ENCODE peak calls at places on chromosomes 1 and 21, in four cellular contexts. Y is SJSA1; I is CD4-positive, CD25-positive, alpha-beta regulatory T cell; C is small intestine. K is an unnamed sample. For H3K4me1, the result is how much of the 10 kb centered on the place peaks cover.

GRCh38 chr1:93061895-93062792 is 16.9 kb upstream of the MTF2 start:
- DNase-seq in Y (no peak), I (peak), C (peak), K (no peak)

GRCh38 chr1:63068626-63069025 is 253.7 kb upstream of the FOXD3 start:
- DNase-seq in Y (no peak), I (no peak), C (no peak), K (no peak)

GRCh38 chr1:185785586-185785985 is 51.4 kb downstream of the HMCN1 start:
- DNase-seq in Y (no peak), I (no peak), C (no peak), K (no peak)

GRCh38 chr1:15848143-15848928 is 829 bp downstream of the SPEN start:
- DNase-seq in Y (no peak), I (peak), C (peak), K (no peak)

GRCh38 chr1:115717541-115717940 is 51.0 kb downstream of the CASQ2 start:
- DNase-seq in Y (no peak), I (no peak), C (peak), K (no peak)

GRCh38 chr1:1833456-1833855 is 55.2 kb upstream of the NADK start:
- DNase-seq in Y (no peak), I (no peak), C (no peak), K (peak)

GRCh38 chr1:179968284-179968993 is 13.8 kb downstream of the CEP350 start:
- DNase-seq in Y (no peak), I (no peak), C (no peak), K (no peak)

GRCh38 chr1:227951624-227952373 is 4.1 kb upstream of the WNT9A start:
- DNase-seq in Y (peak), I (no peak), C (no peak), K (no peak)

DNA sequence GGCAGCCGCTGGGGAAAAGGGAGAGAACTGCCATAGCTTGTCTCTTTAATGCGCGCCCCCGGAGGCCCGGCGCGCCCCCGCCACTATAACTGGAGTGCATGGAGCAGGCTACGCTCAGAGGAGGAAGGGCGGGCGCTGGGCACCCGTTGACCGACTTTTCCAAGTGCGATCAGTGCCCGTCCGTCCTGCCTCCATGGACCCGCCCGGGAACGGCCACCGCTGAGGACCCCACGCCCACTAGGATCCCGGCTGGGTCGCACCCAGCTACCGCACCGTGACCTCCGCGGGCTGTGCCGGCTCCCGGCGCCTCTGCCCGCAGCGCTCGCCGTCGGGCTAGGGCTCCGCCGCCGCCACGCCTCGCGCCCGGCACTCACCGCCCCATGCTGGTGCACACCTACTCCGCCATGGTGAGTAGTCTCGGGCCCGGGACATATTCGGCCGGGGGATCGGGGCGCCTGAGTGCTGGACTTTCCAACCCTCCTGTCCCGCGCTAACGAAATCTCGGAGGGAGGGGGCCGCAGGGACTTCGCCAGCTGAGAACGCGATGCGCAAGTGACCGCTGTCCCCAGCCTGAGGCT is at the start of gene TFAP2E:
- DNase-seq in Y (no peak), I (no peak), C (peak), K (no peak)
- H3K27ac ChIP-seq in Y (no peak), I (no peak), C (no peak), K (no peak)

DNA sequence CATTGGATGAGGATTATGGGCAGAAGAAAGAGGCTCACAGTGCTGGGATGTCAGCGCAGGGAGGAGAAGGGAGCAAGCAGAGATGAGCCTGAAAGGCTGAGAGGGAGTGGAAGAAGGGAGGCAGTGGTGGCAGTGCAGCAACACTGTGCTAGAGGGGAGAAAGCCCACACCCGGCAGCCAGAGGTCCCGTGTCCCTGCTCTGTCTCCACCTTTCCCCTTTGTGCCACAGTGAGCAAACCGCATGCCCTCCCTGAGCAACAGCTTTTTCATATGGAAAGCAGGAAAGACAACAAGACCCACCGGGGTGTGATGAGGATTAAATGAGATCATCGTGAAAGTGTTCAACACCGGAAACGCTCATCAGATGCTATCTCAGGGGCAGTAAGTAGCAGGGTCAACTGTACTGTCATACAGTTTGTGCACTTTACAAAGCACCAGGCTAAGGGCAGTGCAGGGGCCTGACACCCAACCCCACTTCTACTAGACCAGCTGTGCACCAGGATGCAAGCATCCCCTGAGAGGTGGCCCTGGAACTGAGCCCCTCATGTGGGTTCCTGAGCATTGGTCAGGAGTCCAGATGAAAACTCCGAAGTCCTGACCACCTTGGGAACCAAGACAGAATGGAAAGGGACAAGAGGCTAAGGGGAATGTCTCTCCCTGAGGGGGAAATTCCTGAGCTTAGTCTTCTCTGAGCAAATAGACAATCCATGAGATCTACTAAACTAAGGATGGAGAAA is 9.1 kb downstream of the NHLH1 start:
- DNase-seq in Y (peak), I (no peak), C (no peak), K (no peak)
- H3K4me3 ChIP-seq in Y (no peak), I (peak), C (no peak), K (peak)

DNA sequence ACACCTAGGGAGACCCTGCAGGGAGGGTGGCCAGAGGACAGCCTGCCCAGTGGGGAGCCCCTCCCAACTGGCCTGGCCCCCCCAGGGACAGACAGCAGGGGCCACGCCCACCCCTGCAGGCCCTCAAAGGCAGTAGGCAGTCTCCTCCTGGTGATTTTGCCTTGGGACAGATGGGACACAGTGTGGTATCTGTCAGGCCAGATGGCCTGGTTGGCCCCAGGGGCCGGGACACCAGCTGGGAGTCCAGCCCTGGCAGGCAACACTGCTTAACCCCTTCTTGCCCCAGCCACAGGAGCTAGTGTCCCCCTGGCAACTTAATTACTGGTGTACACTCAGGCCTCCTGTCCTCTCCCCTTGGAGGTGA is 17.8 kb downstream of the IFFO2 start:
- DNase-seq in Y (no peak), I (no peak), C (no peak), K (no peak)
- H3K4me1 ChIP-seq in Y (under half), I (half or more), C (under half), K (under half)

DNA sequence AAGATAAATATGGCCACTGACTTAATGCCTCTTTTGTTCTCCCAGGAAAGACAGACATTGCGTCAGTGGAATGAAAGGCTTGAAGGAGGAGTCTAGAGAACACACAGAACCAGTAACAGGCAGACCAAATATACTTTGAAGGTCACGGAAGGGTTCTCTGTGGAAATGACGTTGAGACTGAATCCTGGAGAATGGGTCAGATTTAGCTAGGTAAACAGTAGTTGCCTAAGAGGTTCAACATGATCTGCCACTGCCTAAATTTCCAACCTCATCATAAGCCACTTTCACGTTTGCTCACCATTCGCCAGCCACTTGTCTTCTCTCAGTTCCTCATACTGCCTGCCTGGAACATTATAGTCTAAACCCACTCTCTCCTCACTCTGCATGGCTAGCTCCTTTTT is 20.5 kb downstream of the PLA2G4A start:
- DNase-seq in Y (no peak), I (no peak), C (no peak), K (no peak)
- H3K27ac ChIP-seq in Y (no peak), I (no peak), C (no peak), K (peak)

GRCh38 chr1:118291686-118292085 is 106.7 kb upstream of the SPAG17 start:
- DNase-seq in Y (no peak), I (no peak), C (no peak), K (no peak)

GRCh38 chr1:118290046-118290445 is 105.0 kb upstream of the SPAG17 start:
- DNase-seq in Y (no peak), I (no peak), C (no peak), K (no peak)

GRCh38 chr1:118294817-118295486 is 109.9 kb upstream of the SPAG17 start:
- DNase-seq in Y (no peak), I (no peak), C (no peak), K (no peak)

GRCh38 chr1:118290571-118290970 is 105.5 kb upstream of the SPAG17 start:
- DNase-seq in Y (no peak), I (no peak), C (no peak), K (no peak)
- H3K4me3 ChIP-seq in Y (no peak), I (no peak), C (no peak), K (no peak)

DNA sequence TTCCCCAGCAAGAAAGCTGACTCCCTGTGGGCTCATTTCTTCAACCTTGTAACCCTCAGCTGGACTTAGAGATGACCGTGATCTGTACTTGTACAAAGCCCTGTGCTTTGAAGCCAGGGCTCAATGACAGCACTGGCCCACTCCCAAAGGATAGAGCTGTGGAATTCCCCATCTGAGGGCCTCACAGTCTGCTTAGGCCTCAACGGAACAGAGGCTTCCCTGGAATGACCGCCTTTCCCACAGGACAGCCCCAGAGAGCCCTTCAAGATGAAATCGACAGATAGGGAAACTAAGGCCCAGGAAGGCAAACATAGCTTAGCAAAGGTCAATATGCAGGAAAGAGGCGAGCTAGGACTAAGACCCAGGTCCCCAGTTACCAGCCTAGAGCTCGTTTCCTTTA is 11.5 kb downstream of the SLC9A1 start:
- DNase-seq in Y (no peak), I (no peak), C (no peak), K (no peak)
- H3K4me1 ChIP-seq in Y (under half), I (under half), C (under half), K (half or more)

GRCh38 chr1:166924829-166925541 is 48.9 kb upstream of the TADA1 start:
- DNase-seq in Y (no peak), I (no peak), C (peak), K (no peak)
- H3K27ac ChIP-seq in Y (peak), I (no peak), C (no peak), K (no peak)

DNA sequence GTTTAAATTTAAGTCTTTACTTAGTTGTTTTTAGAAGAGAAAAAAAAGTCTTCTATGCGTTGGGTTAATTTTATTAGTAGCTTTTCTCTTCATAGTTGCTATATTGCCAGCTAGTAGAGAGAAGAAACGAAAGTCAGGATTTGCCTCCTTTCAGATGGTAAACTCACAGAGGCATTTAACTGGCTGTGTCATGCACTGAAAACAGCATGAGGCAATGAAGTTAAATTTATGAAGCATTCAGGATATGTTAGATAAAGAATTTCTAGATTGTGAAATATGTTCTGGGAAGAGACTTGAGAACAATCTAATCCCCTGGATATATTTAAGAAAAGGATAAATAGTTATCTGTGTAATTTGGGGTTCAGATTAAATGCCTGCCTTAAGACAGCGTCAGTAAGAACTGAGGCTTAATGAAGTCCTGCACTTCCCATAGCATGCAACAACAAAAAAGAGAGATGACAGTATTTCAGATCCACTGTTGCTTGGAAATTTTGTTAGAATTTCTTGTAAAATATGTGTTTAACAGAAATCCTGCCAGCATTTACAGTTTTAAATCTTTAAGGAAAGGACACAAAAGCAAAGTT is 1.7 kb downstream of the ANGPTL1 start:
- DNase-seq in Y (no peak), I (no peak), C (no peak), K (no peak)
- H3K4me3 ChIP-seq in Y (no peak), I (no peak), C (no peak), K (peak)

DNA sequence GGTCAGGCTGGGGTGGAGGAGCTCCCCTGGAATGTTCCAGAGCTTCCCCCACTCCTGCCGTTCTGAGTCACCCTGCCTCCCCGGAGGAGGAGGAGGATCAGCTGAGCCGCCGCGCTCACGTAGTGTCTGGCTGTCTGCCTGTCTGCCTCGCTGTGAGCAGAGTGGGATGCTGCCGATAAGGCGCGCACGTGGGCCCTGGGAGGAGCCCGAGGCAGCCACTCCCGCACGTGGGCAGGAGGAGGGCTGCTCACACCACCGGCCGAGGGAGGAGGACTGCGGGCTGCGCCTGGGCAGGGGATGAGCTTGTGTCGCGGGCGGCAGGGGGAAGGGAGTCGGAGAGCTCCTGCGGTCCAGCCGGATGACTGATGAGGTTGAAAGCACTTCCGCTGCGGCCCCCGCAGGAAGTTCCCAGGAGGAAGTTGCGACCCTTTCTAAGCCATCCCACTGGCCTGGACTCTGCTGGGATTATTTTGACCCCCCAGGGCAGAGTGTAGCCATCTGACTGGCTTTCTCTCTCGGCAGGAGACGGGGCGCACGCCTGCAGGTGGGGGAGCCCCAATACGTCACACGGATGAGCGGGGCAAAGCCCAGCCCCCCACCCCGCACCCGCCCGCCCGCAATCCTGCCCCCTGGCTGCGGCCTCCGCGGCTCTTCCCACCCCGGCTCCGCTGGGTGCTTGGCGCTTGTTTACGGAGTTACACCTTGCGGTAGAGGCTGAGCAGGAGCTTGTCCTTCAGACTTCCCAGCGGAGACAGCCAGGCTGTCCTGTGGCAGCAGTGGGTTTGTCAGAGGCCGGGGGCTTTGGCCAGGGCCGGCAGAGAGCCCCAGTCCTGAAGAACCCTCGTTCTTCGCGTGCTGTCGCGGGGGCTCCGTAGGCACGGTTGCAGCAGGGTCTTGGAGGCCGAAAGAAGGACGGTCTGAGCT is 9.8 kb downstream of the PDXK start:
- DNase-seq in Y (peak), I (peak), C (peak), K (peak)
- H3K4me1 ChIP-seq in Y (under half), I (under half), C (under half), K (under half)